ENCODE peak calls at places on chromosome 19, in eight cellular contexts. V, P, W, Y, X, U, K and F are unnamed samples.

GRCh38 chr19:33460221-33460908 is 61.2 kb downstream of the PEPD start:
- DNase-seq in V (no peak), P (no peak), W (no peak), Y (no peak), X (peak), U (no peak), K (no peak), F (no peak)

GRCh38 chr19:36257512-36257876 is 42.6 kb downstream of the ZNF146 start:
- DNase-seq in V (no peak), P (no peak), W (no peak), Y (no peak), X (no peak), U (no peak), K (no peak), F (no peak)

GRCh38 chr19:47790398-47790814 is 11.9 kb downstream of the SELENOW start:
- DNase-seq in V (peak), P (peak), W (peak), Y (peak), X (peak), U (peak), K (peak), F (peak)

GRCh38 chr19:33703438-33703750 is 81.6 kb downstream of the CHST8 start:
- DNase-seq in V (no peak), P (no peak), W (no peak), Y (no peak), X (no peak), U (no peak), K (no peak), F (no peak)

GRCh38 chr19:30317403-30317802 is 54.8 kb upstream of the ZNF536 start:
- DNase-seq in V (no peak), P (no peak), W (no peak), Y (no peak), X (peak), U (no peak), K (no peak), F (no peak)

GRCh38 chr19:34416021-34416545 is 11.9 kb downstream of the PDCD2L start:
- DNase-seq in V (no peak), P (no peak), W (no peak), Y (no peak), X (no peak), U (no peak), K (no peak), F (no peak)

GRCh38 chr19:47145639-47146486 is 15.2 kb downstream of the SAE1 start:
- DNase-seq in V (no peak), P (no peak), W (no peak), Y (no peak), X (no peak), U (no peak), K (no peak), F (no peak)

GRCh38 chr19:48551437-48552302 is at the start of gene SULT2B1:
- DNase-seq in V (no peak), P (no peak), W (no peak), Y (no peak), X (no peak), U (peak), K (no peak), F (no peak)

GRCh38 chr19:46614114-46614701 is 10.7 kb downstream of the PTGIR start:
- DNase-seq in V (peak), P (peak), W (peak), Y (peak), X (peak), U (peak), K (peak), F (peak)

GRCh38 chr19:12779162-12779993 is 4.0 kb upstream of the HOOK2 start:
- DNase-seq in V (peak), P (no peak), W (no peak), Y (no peak), X (peak), U (peak), K (no peak), F (peak)